ENCODE peak calls at places on chromosomes 16 and 17, in seven cellular contexts. T is astrocyte, J is heart right ventricle, G is HCT116, K is lower leg skin, R is mammary epithelial cell, F is AG10803. Y is an unnamed sample.
A peak's percentile ranks its signal among the peaks of the same experiment; 100 is the strongest.

GRCh38 chr17:3974980-3975379 is 10.7 kb upstream of the ATP2A3 start:
- DNase-seq in T (no peak), J (no peak), G (no peak), K (no peak), R (no peak), F (no peak), Y (no peak)

GRCh38 chr17:9472541-9472940 is 103.1 kb downstream of the STX8 start:
- DNase-seq in T (peak; percentile 72), J (peak; percentile 36), G (no peak), K (peak; percentile 28), R (no peak), F (peak; percentile 39), Y (no peak)

GRCh38 chr16:58628845-58629680 is 563 bp downstream of the CNOT1 start:
- DNase-seq in T (no peak), J (peak; percentile 40), G (no peak), K (peak; percentile 92), R (peak; percentile 47), F (peak; percentile 6), Y (peak; percentile 66)

GRCh38 chr16:19382084-19382801 is 35.4 kb upstream of the TMC5 start:
- DNase-seq in T (no peak), J (no peak), G (no peak), K (no peak), R (no peak), F (no peak), Y (no peak)

GRCh38 chr16:47018223-47018891 is 44.9 kb upstream of the DNAJA2 start:
- DNase-seq in T (peak; percentile 5), J (no peak), G (peak; percentile 71), K (no peak), R (peak; percentile 56), F (no peak), Y (peak; percentile 72)

GRCh38 chr16:22206013-22206846 is at the start of gene EEF2K:
- DNase-seq in T (peak; percentile 92), J (peak; percentile 90), G (peak; percentile 95), K (peak; percentile 98), R (peak; percentile 94), F (peak; percentile 94), Y (peak; percentile 94)

GRCh38 chr16:49158029-49158642 is 123.5 kb downstream of the CBLN1 start:
- DNase-seq in T (no peak), J (peak; percentile 28), G (peak; percentile 7), K (no peak), R (peak; percentile 41), F (no peak), Y (peak; percentile 68)

GRCh38 chr17:22278302-22279275 is 586.3 kb downstream of the KCNJ18 start:
- DNase-seq in T (no peak), J (no peak), G (no peak), K (peak; percentile 70), R (no peak), F (no peak), Y (no peak)

GRCh38 chr17:75827291-75828050 is 16.7 kb downstream of the UNC13D start:
- DNase-seq in T (peak; percentile 29), J (peak; percentile 64), G (no peak), K (peak; percentile 94), R (no peak), F (peak; percentile 40), Y (peak; percentile 77)

GRCh38 chr16:4933433-4933832 is 3.5 kb downstream of the PPL start:
- DNase-seq in T (no peak), J (no peak), G (no peak), K (no peak), R (no peak), F (no peak), Y (no peak)

GRCh38 chr16:18983565-18984424 is at the start of gene TMC7:
- DNase-seq in T (peak; percentile 69), J (peak; percentile 87), G (peak; percentile 80), K (peak; percentile 91), R (peak; percentile 83), F (peak; percentile 77), Y (peak; percentile 91)

GRCh38 chr17:78442648-78443128 is 64.2 kb downstream of the PGS1 start:
- DNase-seq in T (no peak), J (peak; percentile 66), G (no peak), K (peak; percentile 94), R (no peak), F (peak; percentile 54), Y (no peak)

GRCh38 chr16:84153660-84154214 is 8.6 kb downstream of the DNAAF1 start:
- DNase-seq in T (no peak), J (no peak), G (no peak), K (peak; percentile 34), R (no peak), F (no peak), Y (no peak)

GRCh38 chr16:84159006-84159405 is 13.9 kb downstream of the DNAAF1 start:
- DNase-seq in T (no peak), J (no peak), G (no peak), K (no peak), R (no peak), F (no peak), Y (no peak)

GRCh38 chr16:84155226-84155625 is 10.1 kb downstream of the DNAAF1 start:
- DNase-seq in T (no peak), J (no peak), G (no peak), K (no peak), R (no peak), F (no peak), Y (no peak)

GRCh38 chr16:84158455-84158854 is 13.3 kb downstream of the DNAAF1 start:
- DNase-seq in T (no peak), J (no peak), G (no peak), K (no peak), R (no peak), F (no peak), Y (no peak)

GRCh38 chr16:84156342-84156784 is 11.3 kb downstream of the DNAAF1 start:
- DNase-seq in T (peak; percentile 40), J (no peak), G (no peak), K (peak; percentile 60), R (peak; percentile 19), F (peak; percentile 29), Y (no peak)
- TF ChIP-seq CTCF in T (no peak), J (peak; percentile 20), G (no peak), K (no peak), R (peak; percentile 29), F (peak; percentile 34), Y (peak; percentile 17)

DNA sequence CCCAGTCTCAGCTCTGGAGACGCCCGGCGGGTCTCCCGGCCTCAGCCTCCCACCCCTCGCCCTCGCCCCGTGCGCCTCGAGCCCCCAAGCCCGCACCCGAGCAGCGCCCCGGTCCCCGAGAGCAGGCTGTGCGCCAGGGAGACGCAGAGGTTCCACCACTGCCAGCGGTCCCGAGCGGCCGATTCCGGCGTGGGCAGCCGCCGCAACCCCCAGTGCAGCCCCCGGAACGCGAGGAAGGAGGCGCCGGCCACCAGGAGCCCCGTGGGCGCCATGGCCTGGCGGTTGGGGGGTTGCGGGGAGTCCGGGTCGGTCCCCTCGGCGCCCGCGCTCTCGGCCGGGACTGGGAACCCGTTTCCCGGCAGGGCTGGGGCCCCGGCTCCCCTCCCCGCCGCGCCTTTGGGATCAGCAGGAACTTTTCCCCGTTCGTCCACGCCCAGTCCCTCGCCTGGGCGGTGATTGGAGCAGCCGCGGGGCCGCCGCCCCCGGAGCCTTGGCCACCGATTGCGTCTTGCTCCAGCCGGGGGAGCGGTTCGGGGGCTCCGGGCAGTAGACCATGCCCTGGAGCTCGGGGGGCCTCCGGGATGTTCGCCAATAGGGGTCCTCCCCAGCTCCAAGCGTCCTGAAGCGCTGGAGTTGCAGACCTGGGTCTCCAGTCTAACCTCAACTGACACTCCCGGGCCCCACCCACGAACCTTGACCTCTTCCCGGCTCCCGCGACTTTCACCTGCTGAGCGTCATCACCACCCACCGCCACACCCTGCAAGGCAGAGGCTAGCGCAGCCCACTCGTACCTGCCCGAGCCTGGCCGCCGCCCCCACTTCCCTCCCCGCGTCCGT is at the start of gene TLCD2:
- DNase-seq in T (peak; percentile 52), J (peak; percentile 74), G (peak; percentile 36), K (peak; percentile 95), R (peak; percentile 60), F (peak; percentile 77), Y (peak; percentile 92)
- H3K4me3 ChIP-seq in T (peak within 1 kb of the TSS; percentile 60), J (peak within 1 kb of the TSS; percentile 76), G (peak within 1 kb of the TSS; percentile 70), K (peak within 1 kb of the TSS; percentile 49), R (peak within 1 kb of the TSS; percentile 58), F (peak within 1 kb of the TSS; percentile 58), Y (peak within 1 kb of the TSS; percentile 71)

DNA sequence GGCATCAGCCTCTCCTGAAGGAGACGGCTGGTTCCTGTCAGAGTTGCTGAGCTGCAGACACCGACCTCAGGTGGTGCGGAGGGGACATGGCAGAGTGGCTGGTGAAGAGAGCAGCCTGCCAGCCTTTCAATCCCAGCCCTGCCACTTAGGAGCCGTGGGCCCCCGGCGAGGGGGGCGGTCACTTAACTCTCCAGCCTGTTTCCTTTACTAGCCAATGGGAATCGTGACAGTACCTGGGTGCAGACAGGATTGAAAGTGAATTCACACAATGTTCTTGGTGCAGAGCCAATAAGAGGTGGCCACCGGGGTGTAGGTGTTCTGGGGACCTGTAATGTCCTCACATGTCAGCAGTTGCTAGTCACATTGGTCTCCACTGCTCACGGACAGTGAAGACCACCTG is 13.5 kb downstream of the ACE start:
- DNase-seq in T (no peak), J (no peak), G (no peak), K (no peak), R (no peak), F (no peak), Y (no peak)
- TF ChIP-seq CTCF in T (no peak), J (no peak), G (no peak), K (no peak), R (no peak), F (no peak), Y (no peak)

GRCh38 chr16:31130899-31131298 is 4.6 kb downstream of the PRSS8 start:
- DNase-seq in T (no peak), J (no peak), G (no peak), K (peak; percentile 91), R (peak; percentile 93), F (no peak), Y (peak; percentile 94)

GRCh38 chr16:31132303-31132978 is 3.1 kb downstream of the PRSS8 start:
- DNase-seq in T (no peak), J (no peak), G (no peak), K (no peak), R (no peak), F (no peak), Y (no peak)

GRCh38 chr16:31131416-31131815 is 4.1 kb downstream of the PRSS8 start:
- DNase-seq in T (no peak), J (no peak), G (no peak), K (no peak), R (no peak), F (no peak), Y (no peak)

GRCh38 chr16:31132979-31133599 is 2.4 kb downstream of the PRSS8 start:
- DNase-seq in T (no peak), J (no peak), G (no peak), K (no peak), R (no peak), F (no peak), Y (no peak)

GRCh38 chr16:31131841-31132271 is 3.7 kb downstream of the PRSS8 start:
- DNase-seq in T (no peak), J (no peak), G (no peak), K (no peak), R (peak; percentile 33), F (no peak), Y (peak; percentile 63)
- H3K4me3 ChIP-seq in T (no peak overlapping the region), J (no peak overlapping the region), G (no peak overlapping the region), K (no peak overlapping the region), R (no peak overlapping the region), F (no peak overlapping the region), Y (no peak overlapping the region)

DNA sequence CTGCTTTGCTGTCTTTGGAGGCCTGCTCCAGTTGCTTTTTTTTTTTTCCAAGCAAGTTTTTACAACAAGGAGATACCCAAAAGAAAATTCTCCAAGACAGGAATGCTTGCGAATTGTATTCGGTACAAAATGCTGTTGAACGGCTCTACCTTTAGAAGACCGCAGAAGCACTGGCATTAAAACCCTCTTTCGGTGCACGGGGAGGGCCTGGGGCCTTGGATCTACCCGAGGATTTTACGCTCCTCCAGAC is 1.3 kb upstream of the HELZ start:
- DNase-seq in T (no peak), J (no peak), G (no peak), K (no peak), R (no peak), F (no peak), Y (no peak)
- TF ChIP-seq CTCF in T (no peak), J (no peak), G (no peak), K (no peak), R (no peak), F (no peak), Y (no peak)